ENCODE peak calls at places on chromosome 1, in ten cellular contexts. One of them, this sample, is unnamed. For H3K4me1, the result is how much of the 10 kb centered on the place peaks cover.

GRCh38 chr1:155057788-155058211 is 5.7 kb upstream of the EFNA4 start:
- DNase-seq in OCI-LY7: no peak
- DNase-seq in SJSA1: no peak
- DNase-seq in CD8-positive, alpha-beta memory T cell: no peak
- DNase-seq in mucosa of descending colon: no peak
- DNase-seq in Peyer's patch: no peak
- DNase-seq in aorta: no peak
- DNase-seq in mesendoderm: no peak
- DNase-seq in heart left ventricle: no peak
- DNase-seq in neural progenitor cell: no peak
- DNase-seq in this sample: no peak

GRCh38 chr1:209627349-209628196 is 24.7 kb downstream of the LAMB3 start:
- DNase-seq in Peyer's patch: peak
- DNase-seq in neural progenitor cell: peak
- DNase-seq in OCI-LY7: peak
- DNase-seq in aorta: peak
- DNase-seq in mucosa of descending colon: peak
- DNase-seq in heart left ventricle: peak
- DNase-seq in CD8-positive, alpha-beta memory T cell: peak
- DNase-seq in mesendoderm: peak
- DNase-seq in SJSA1: peak
- DNase-seq in this sample: peak

GRCh38 chr1:206128192-206128591 is 11.0 kb upstream of the AVPR1B start:
- DNase-seq in aorta: no peak
- DNase-seq in CD8-positive, alpha-beta memory T cell: no peak
- DNase-seq in Peyer's patch: no peak
- DNase-seq in mucosa of descending colon: no peak
- DNase-seq in SJSA1: no peak
- DNase-seq in OCI-LY7: no peak
- DNase-seq in neural progenitor cell: no peak
- DNase-seq in mesendoderm: no peak
- DNase-seq in heart left ventricle: no peak
- DNase-seq in this sample: no peak

GRCh38 chr1:48697066-48697707 is 79.5 kb downstream of the BEND5 start:
- DNase-seq in CD8-positive, alpha-beta memory T cell: peak
- DNase-seq in OCI-LY7: peak
- DNase-seq in mucosa of descending colon: peak
- DNase-seq in Peyer's patch: peak
- DNase-seq in heart left ventricle: peak
- DNase-seq in mesendoderm: peak
- DNase-seq in aorta: peak
- DNase-seq in SJSA1: no peak
- DNase-seq in neural progenitor cell: peak
- DNase-seq in this sample: peak

GRCh38 chr1:153776352-153776751 is 1.1 kb downstream of the SLC27A3 start:
- DNase-seq in SJSA1: no peak
- DNase-seq in mucosa of descending colon: peak
- DNase-seq in heart left ventricle: no peak
- DNase-seq in neural progenitor cell: no peak
- DNase-seq in Peyer's patch: no peak
- DNase-seq in CD8-positive, alpha-beta memory T cell: no peak
- DNase-seq in mesendoderm: no peak
- DNase-seq in OCI-LY7: no peak
- DNase-seq in aorta: peak
- DNase-seq in this sample: no peak

GRCh38 chr1:12012560-12013316 is 6.6 kb upstream of the MIIP start:
- DNase-seq in mucosa of descending colon: no peak
- DNase-seq in neural progenitor cell: no peak
- DNase-seq in OCI-LY7: no peak
- DNase-seq in SJSA1: no peak
- DNase-seq in mesendoderm: no peak
- DNase-seq in heart left ventricle: no peak
- DNase-seq in CD8-positive, alpha-beta memory T cell: no peak
- DNase-seq in aorta: no peak
- DNase-seq in Peyer's patch: no peak
- DNase-seq in this sample: no peak

GRCh38 chr1:86594284-86594683 is 47.4 kb downstream of the CLCA4 start:
- DNase-seq in OCI-LY7: no peak
- DNase-seq in Peyer's patch: no peak
- DNase-seq in mesendoderm: no peak
- DNase-seq in neural progenitor cell: no peak
- DNase-seq in mucosa of descending colon: no peak
- DNase-seq in heart left ventricle: no peak
- DNase-seq in aorta: no peak
- DNase-seq in CD8-positive, alpha-beta memory T cell: no peak
- DNase-seq in SJSA1: no peak
- DNase-seq in this sample: no peak

GRCh38 chr1:234214911-234215892 is 158.1 kb upstream of the COA6 start:
- DNase-seq in neural progenitor cell: peak
- DNase-seq in SJSA1: no peak
- DNase-seq in heart left ventricle: no peak
- DNase-seq in Peyer's patch: no peak
- DNase-seq in aorta: no peak
- DNase-seq in mesendoderm: peak
- DNase-seq in mucosa of descending colon: no peak
- DNase-seq in CD8-positive, alpha-beta memory T cell: no peak
- DNase-seq in OCI-LY7: no peak
- DNase-seq in this sample: peak

GRCh38 chr1:3821004-3821933 is 25.0 kb upstream of the LRRC47 start:
- DNase-seq in SJSA1: no peak
- DNase-seq in heart left ventricle: no peak
- DNase-seq in neural progenitor cell: no peak
- DNase-seq in mesendoderm: no peak
- DNase-seq in CD8-positive, alpha-beta memory T cell: no peak
- DNase-seq in Peyer's patch: no peak
- DNase-seq in aorta: peak
- DNase-seq in mucosa of descending colon: no peak
- DNase-seq in OCI-LY7: no peak
- DNase-seq in this sample: no peak

GRCh38 chr1:39671793-39672550 is at the start of gene NT5C1A:
- DNase-seq in mucosa of descending colon: peak
- DNase-seq in aorta: peak
- DNase-seq in mesendoderm: no peak
- DNase-seq in CD8-positive, alpha-beta memory T cell: no peak
- DNase-seq in neural progenitor cell: peak
- DNase-seq in heart left ventricle: peak
- DNase-seq in SJSA1: no peak
- DNase-seq in Peyer's patch: no peak
- DNase-seq in OCI-LY7: no peak
- DNase-seq in this sample: no peak

GRCh38 chr1:23909412-23909811 is 3.8 kb downstream of the CNR2 start:
- DNase-seq in aorta: no peak
- DNase-seq in CD8-positive, alpha-beta memory T cell: no peak
- DNase-seq in OCI-LY7: peak
- DNase-seq in neural progenitor cell: no peak
- DNase-seq in mucosa of descending colon: no peak
- DNase-seq in Peyer's patch: no peak
- DNase-seq in SJSA1: no peak
- DNase-seq in mesendoderm: no peak
- DNase-seq in heart left ventricle: no peak
- DNase-seq in this sample: no peak

GRCh38 chr1:55437692-55438091 is 222.5 kb upstream of the USP24 start:
- DNase-seq in CD8-positive, alpha-beta memory T cell: no peak
- DNase-seq in heart left ventricle: no peak
- DNase-seq in Peyer's patch: no peak
- DNase-seq in SJSA1: no peak
- DNase-seq in aorta: no peak
- DNase-seq in OCI-LY7: no peak
- DNase-seq in neural progenitor cell: no peak
- DNase-seq in mucosa of descending colon: no peak
- DNase-seq in mesendoderm: no peak
- DNase-seq in this sample: no peak

GRCh38 chr1:37726746-37727145 is 34.4 kb downstream of the CDCA8 start:
- DNase-seq in neural progenitor cell: peak
- DNase-seq in CD8-positive, alpha-beta memory T cell: no peak
- DNase-seq in Peyer's patch: no peak
- DNase-seq in mucosa of descending colon: no peak
- DNase-seq in heart left ventricle: no peak
- DNase-seq in OCI-LY7: no peak
- DNase-seq in aorta: peak
- DNase-seq in mesendoderm: no peak
- DNase-seq in SJSA1: no peak
- DNase-seq in this sample: no peak

GRCh38 chr1:28301368-28302174 is 27.3 kb upstream of the MED18 start:
- DNase-seq in aorta: no peak
- DNase-seq in neural progenitor cell: no peak
- DNase-seq in Peyer's patch: no peak
- DNase-seq in heart left ventricle: no peak
- DNase-seq in mesendoderm: no peak
- DNase-seq in SJSA1: no peak
- DNase-seq in CD8-positive, alpha-beta memory T cell: no peak
- DNase-seq in mucosa of descending colon: no peak
- DNase-seq in OCI-LY7: no peak
- DNase-seq in this sample: no peak

GRCh38 chr1:36448530-36449051 is 1.7 kb downstream of the OSCP1 start:
- DNase-seq in OCI-LY7: no peak
- DNase-seq in mucosa of descending colon: no peak
- DNase-seq in heart left ventricle: no peak
- DNase-seq in CD8-positive, alpha-beta memory T cell: no peak
- DNase-seq in mesendoderm: peak
- DNase-seq in Peyer's patch: no peak
- DNase-seq in neural progenitor cell: no peak
- DNase-seq in aorta: no peak
- DNase-seq in SJSA1: no peak
- DNase-seq in this sample: no peak
- H3K4me3 ChIP-seq in OCI-LY7: no peak
- H3K4me3 ChIP-seq in mucosa of descending colon: no peak
- H3K4me3 ChIP-seq in heart left ventricle: no peak
- H3K4me3 ChIP-seq in CD8-positive, alpha-beta memory T cell: no peak
- H3K4me3 ChIP-seq in mesendoderm: no peak
- H3K4me3 ChIP-seq in Peyer's patch: no peak
- H3K4me3 ChIP-seq in neural progenitor cell: no peak
- H3K4me3 ChIP-seq in aorta: no peak
- H3K4me3 ChIP-seq in SJSA1: no peak
- H3K4me3 ChIP-seq in this sample: no peak

DNA sequence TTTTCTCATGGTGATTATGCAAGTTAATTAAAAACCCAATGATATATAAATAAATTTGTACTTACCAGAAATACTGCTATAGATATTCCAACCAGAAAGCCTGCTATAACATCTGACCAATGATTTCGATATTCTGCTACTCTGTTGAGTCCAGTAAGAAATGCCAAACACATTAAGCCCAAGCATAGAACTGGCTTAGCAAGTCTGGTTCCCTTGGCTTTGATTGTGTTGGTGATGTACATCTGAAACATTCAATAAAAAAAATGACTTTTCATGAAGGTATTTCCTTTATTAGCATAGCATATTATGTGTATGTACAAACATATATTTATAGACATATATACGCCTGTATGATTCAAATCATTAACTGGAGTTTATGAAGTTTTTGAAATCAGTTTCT is 82.8 kb downstream of the PLPPR5 start:
- DNase-seq in aorta: no peak
- DNase-seq in SJSA1: no peak
- DNase-seq in heart left ventricle: no peak
- DNase-seq in CD8-positive, alpha-beta memory T cell: no peak
- DNase-seq in mesendoderm: no peak
- DNase-seq in neural progenitor cell: no peak
- DNase-seq in Peyer's patch: no peak
- DNase-seq in mucosa of descending colon: no peak
- DNase-seq in OCI-LY7: no peak
- DNase-seq in this sample: no peak
- H3K4me1 ChIP-seq in aorta: under half
- H3K4me1 ChIP-seq in SJSA1: under half
- H3K4me1 ChIP-seq in heart left ventricle: under half
- H3K4me1 ChIP-seq in CD8-positive, alpha-beta memory T cell: under half
- H3K4me1 ChIP-seq in mesendoderm: under half
- H3K4me1 ChIP-seq in neural progenitor cell: under half
- H3K4me1 ChIP-seq in Peyer's patch: under half
- H3K4me1 ChIP-seq in mucosa of descending colon: under half
- H3K4me1 ChIP-seq in OCI-LY7: under half
- H3K4me1 ChIP-seq in this sample: under half

DNA sequence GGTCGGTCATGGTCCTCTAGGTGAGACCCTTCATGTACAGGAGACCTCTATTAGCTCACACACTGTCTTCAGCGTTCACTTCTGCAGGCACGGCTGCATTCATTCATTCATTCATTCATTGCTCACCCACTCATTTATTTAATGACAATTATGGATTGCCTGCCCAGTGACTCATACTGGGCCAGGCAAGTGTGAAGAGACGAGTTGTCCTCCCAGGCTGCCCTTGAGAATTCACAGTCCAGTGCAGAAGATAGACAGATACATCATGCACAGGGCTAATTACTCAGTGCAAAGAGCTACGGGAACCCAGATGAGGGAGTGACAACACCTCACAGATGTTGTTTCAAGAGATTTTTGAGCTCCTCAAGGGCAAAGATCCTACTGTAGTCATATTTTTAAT is 248.4 kb downstream of the TNR start:
- DNase-seq in mucosa of descending colon: no peak
- DNase-seq in Peyer's patch: no peak
- DNase-seq in heart left ventricle: no peak
- DNase-seq in aorta: no peak
- DNase-seq in CD8-positive, alpha-beta memory T cell: no peak
- DNase-seq in mesendoderm: no peak
- DNase-seq in neural progenitor cell: no peak
- DNase-seq in OCI-LY7: no peak
- DNase-seq in SJSA1: no peak
- DNase-seq in this sample: no peak
- H3K4me3 ChIP-seq in mucosa of descending colon: no peak
- H3K4me3 ChIP-seq in Peyer's patch: no peak
- H3K4me3 ChIP-seq in heart left ventricle: no peak
- H3K4me3 ChIP-seq in aorta: no peak
- H3K4me3 ChIP-seq in CD8-positive, alpha-beta memory T cell: no peak
- H3K4me3 ChIP-seq in mesendoderm: no peak
- H3K4me3 ChIP-seq in neural progenitor cell: no peak
- H3K4me3 ChIP-seq in OCI-LY7: no peak
- H3K4me3 ChIP-seq in SJSA1: no peak
- H3K4me3 ChIP-seq in this sample: no peak

GRCh38 chr1:938711-939504 is 15.2 kb downstream of the SAMD11 start:
- DNase-seq in SJSA1: no peak
- DNase-seq in Peyer's patch: no peak
- DNase-seq in mesendoderm: peak
- DNase-seq in CD8-positive, alpha-beta memory T cell: no peak
- DNase-seq in aorta: no peak
- DNase-seq in mucosa of descending colon: no peak
- DNase-seq in neural progenitor cell: peak
- DNase-seq in heart left ventricle: no peak
- DNase-seq in OCI-LY7: no peak
- DNase-seq in this sample: no peak

GRCh38 chr1:936865-937264 is 13.1 kb downstream of the SAMD11 start:
- DNase-seq in aorta: no peak
- DNase-seq in mucosa of descending colon: no peak
- DNase-seq in neural progenitor cell: no peak
- DNase-seq in Peyer's patch: no peak
- DNase-seq in SJSA1: no peak
- DNase-seq in heart left ventricle: no peak
- DNase-seq in CD8-positive, alpha-beta memory T cell: no peak
- DNase-seq in OCI-LY7: no peak
- DNase-seq in mesendoderm: no peak
- DNase-seq in this sample: no peak

GRCh38 chr1:936348-936747 is 12.6 kb downstream of the SAMD11 start:
- DNase-seq in Peyer's patch: no peak
- DNase-seq in aorta: no peak
- DNase-seq in CD8-positive, alpha-beta memory T cell: no peak
- DNase-seq in heart left ventricle: no peak
- DNase-seq in mesendoderm: no peak
- DNase-seq in neural progenitor cell: no peak
- DNase-seq in mucosa of descending colon: no peak
- DNase-seq in SJSA1: no peak
- DNase-seq in OCI-LY7: no peak
- DNase-seq in this sample: no peak

GRCh38 chr1:938088-938683 is 14.5 kb downstream of the SAMD11 start:
- DNase-seq in aorta: no peak
- DNase-seq in mucosa of descending colon: peak
- DNase-seq in OCI-LY7: no peak
- DNase-seq in heart left ventricle: no peak
- DNase-seq in SJSA1: peak
- DNase-seq in mesendoderm: no peak
- DNase-seq in Peyer's patch: peak
- DNase-seq in neural progenitor cell: no peak
- DNase-seq in CD8-positive, alpha-beta memory T cell: no peak
- DNase-seq in this sample: no peak

GRCh38 chr1:937521-937920 is 13.8 kb downstream of the SAMD11 start:
- DNase-seq in aorta: no peak
- DNase-seq in mucosa of descending colon: no peak
- DNase-seq in neural progenitor cell: no peak
- DNase-seq in SJSA1: no peak
- DNase-seq in CD8-positive, alpha-beta memory T cell: no peak
- DNase-seq in OCI-LY7: no peak
- DNase-seq in heart left ventricle: no peak
- DNase-seq in Peyer's patch: no peak
- DNase-seq in mesendoderm: no peak
- DNase-seq in this sample: no peak
- H3K4me1 ChIP-seq in aorta: under half
- H3K4me1 ChIP-seq in mucosa of descending colon: under half
- H3K4me1 ChIP-seq in neural progenitor cell: under half
- H3K4me1 ChIP-seq in SJSA1: half or more
- H3K4me1 ChIP-seq in CD8-positive, alpha-beta memory T cell: under half
- H3K4me1 ChIP-seq in OCI-LY7: under half
- H3K4me1 ChIP-seq in heart left ventricle: under half
- H3K4me1 ChIP-seq in Peyer's patch: under half
- H3K4me1 ChIP-seq in mesendoderm: under half
- H3K4me1 ChIP-seq in this sample: under half